ENCODE peak calls at places on chromosome 6, in six cellular contexts. S, W, E, O, Q and M are unnamed samples.

GRCh38 chr6:108287373-108287772 is 7.5 kb upstream of the AFG1L start:
- DNase-seq in S (no peak), W (no peak), E (no peak), O (no peak), Q (no peak), M (no peak)

GRCh38 chr6:144408151-144408550 is 123.0 kb downstream of the UTRN start:
- DNase-seq in S (no peak), W (no peak), E (no peak), O (no peak), Q (no peak), M (peak)

GRCh38 chr6:146741609-146742008 is 142.8 kb downstream of the ADGB start:
- DNase-seq in S (no peak), W (no peak), E (no peak), O (no peak), Q (no peak), M (no peak)

GRCh38 chr6:53300656-53301551 is 47.8 kb downstream of the ELOVL5 start:
- DNase-seq in S (no peak), W (no peak), E (no peak), O (peak), Q (peak), M (no peak)

GRCh38 chr6:125222531-125223455 is 69.2 kb downstream of the TPD52L1 start:
- DNase-seq in S (no peak), W (no peak), E (no peak), O (no peak), Q (no peak), M (no peak)

GRCh38 chr6:156189714-156190113 is 587.5 kb upstream of the ARID1B start:
- DNase-seq in S (no peak), W (no peak), E (no peak), O (no peak), Q (no peak), M (no peak)

GRCh38 chr6:13383280-13384163 is 55.2 kb upstream of the TBC1D7 start:
- DNase-seq in S (no peak), W (no peak), E (no peak), O (no peak), Q (no peak), M (peak)

GRCh38 chr6:30769088-30769852 is 24.9 kb upstream of the IER3 start:
- DNase-seq in S (peak), W (peak), E (peak), O (peak), Q (peak), M (peak)

GRCh38 chr6:79377830-79378460 is 143.5 kb upstream of the HMGN3 start:
- DNase-seq in S (no peak), W (no peak), E (no peak), O (no peak), Q (no peak), M (no peak)

GRCh38 chr6:106199998-106200397 is 113.9 kb downstream of the PRDM1 start:
- DNase-seq in S (no peak), W (no peak), E (no peak), O (no peak), Q (no peak), M (no peak)

GRCh38 chr6:148628251-148628650 is 118.6 kb upstream of the UST start:
- DNase-seq in S (no peak), W (peak), E (no peak), O (no peak), Q (no peak), M (no peak)